ENCODE peak calls at places on chromosomes 7 and 10, in four cellular contexts. N is tibial artery, S is ascending aorta, V is cardiac muscle cell. W is an unnamed sample.

GRCh38 chr7:450741-451140 is 68.9 kb downstream of the PDGFA start:
- DNase-seq in N (no peak), S (no peak), V (no peak), W (no peak)

GRCh38 chr10:95560288-95561199 is 627 bp downstream of the SORBS1 start:
- DNase-seq in N (no peak), S (peak; percentile 75), V (peak; percentile 59), W (peak; percentile 70)

GRCh38 chr10:91090761-91091529 is 129.5 kb upstream of the PCGF5 start:
- DNase-seq in N (no peak), S (peak; percentile 9), V (peak; percentile 16), W (no peak)

GRCh38 chr7:131546583-131547111 is 9.8 kb downstream of the PODXL start:
- DNase-seq in N (no peak), S (no peak), V (no peak), W (no peak)

GRCh38 chr10:79072041-79072441 is 3.3 kb downstream of the ZMIZ1 start:
- DNase-seq in N (no peak), S (no peak), V (no peak), W (no peak)

GRCh38 chr7:151675521-151675920 is 155.8 kb upstream of the RHEB start:
- DNase-seq in N (no peak), S (no peak), V (no peak), W (no peak)

GRCh38 chr7:121500659-121501058 is 104.6 kb upstream of the FAM3C start:
- DNase-seq in N (no peak), S (no peak), V (no peak), W (no peak)

GRCh38 chr10:11256896-11257295 is 239.2 kb downstream of the CELF2 start:
- DNase-seq in N (no peak), S (no peak), V (no peak), W (no peak)

GRCh38 chr10:21048086-21048485 is 151.0 kb upstream of the NEBL start:
- DNase-seq in N (no peak), S (no peak), V (no peak), W (no peak)

GRCh38 chr10:1367938-1368697 is 311.9 kb downstream of the WDR37 start:
- DNase-seq in N (no peak), S (peak; percentile 34), V (no peak), W (no peak)

GRCh38 chr7:151312356-151312755 is 29.3 kb upstream of the NUB1 start:
- DNase-seq in N (no peak), S (peak; percentile 57), V (no peak), W (no peak)

GRCh38 chr10:119025336-119025735 is 4.2 kb upstream of the NANOS1 start:
- DNase-seq in N (peak; percentile 89), S (peak; percentile 93), V (peak; percentile 75), W (peak; percentile 77)

GRCh38 chr7:90766814-90767564 is 170.9 kb downstream of the CDK14 start:
- DNase-seq in N (peak; percentile 66), S (no peak), V (peak; percentile 93), W (peak; percentile 58)

GRCh38 chr10:60206735-60207134 is 182.9 kb downstream of the ANK3 start:
- DNase-seq in N (no peak), S (peak; percentile 66), V (peak; percentile 34), W (no peak)

GRCh38 chr10:92123031-92123450 is 167.8 kb downstream of the CPEB3 start:
- DNase-seq in N (no peak), S (peak; percentile 70), V (peak; percentile 41), W (no peak)

GRCh38 chr7:126026421-126027088 is 1096.9 kb upstream of the POT1 start:
- DNase-seq in N (no peak), S (no peak), V (no peak), W (no peak)
- H3K9me3 ChIP-seq in N (no peaks in the 10 kb centered on the region), S (no peaks in the 10 kb centered on the region), V (no peaks in the 10 kb centered on the region), W (no peaks in the 10 kb centered on the region)

DNA sequence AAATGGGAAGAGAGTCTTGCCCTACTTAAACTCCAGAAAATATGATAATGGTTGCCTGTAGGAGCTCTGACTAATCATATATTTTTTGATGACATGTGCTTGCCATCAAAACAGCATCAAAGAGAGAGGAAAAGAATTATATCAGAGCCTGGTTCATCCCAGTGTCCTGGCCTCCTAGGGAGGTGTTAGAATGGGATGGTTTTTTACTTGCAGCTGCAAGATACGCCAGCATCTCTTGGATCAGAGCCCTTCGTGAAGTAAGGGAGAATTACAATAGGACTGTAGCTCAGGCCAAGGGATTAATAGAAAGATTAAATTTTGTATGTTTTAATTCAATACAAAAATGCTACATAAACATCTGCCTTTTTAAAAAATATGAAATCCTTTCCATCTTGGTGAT is 177.6 kb upstream of the HDAC9 start:
- DNase-seq in N (no peak), S (no peak), V (peak; percentile 2), W (no peak)
- H3K4me3 ChIP-seq in N (no peak overlapping the region), S (no peak overlapping the region), V (no peak overlapping the region), W (no peak overlapping the region)

DNA sequence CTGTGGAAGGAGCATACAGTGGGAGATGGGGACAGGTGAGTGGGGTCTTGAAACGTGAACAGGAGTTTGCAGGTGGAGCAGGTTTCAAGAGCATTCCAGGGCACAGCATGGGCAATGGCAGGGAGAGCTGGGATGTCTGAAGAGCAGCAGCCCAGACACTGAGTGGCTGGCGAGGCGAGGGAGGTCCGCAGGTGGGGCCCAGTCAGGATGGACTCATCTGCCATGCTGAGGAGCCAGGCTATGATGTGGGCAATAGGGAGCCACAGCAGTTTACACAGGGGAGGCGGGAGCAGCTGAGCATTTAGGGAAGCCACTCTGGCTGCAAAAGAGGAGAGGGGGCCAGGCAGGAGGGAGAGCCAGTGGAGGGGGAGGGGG is 138.7 kb downstream of the FAM53B start:
- DNase-seq in N (no peak), S (no peak), V (no peak), W (no peak)
- H3K4me1 ChIP-seq in N (no peaks in the 10 kb centered on the region), S (no peaks in the 10 kb centered on the region), V (no peaks in the 10 kb centered on the region), W (no peaks in the 10 kb centered on the region)

DNA sequence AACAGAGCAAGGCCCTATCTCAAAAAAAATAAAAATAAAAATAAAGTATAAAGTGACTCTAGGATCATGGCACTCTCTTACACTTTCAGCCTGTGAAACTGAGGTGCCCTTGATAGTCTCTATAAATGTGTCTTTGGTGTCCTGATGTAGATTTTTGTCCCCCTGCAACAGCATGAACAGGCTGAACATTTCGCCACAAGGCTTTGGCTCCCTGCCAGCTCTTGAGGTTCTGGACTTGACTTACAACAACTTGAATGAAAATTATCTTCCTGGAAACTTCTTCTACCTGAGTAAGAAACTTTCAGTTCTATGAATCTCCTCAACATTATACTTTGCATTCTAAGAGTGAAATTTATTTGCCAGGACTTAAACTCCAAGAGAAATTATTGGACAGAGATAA is 48.1 kb upstream of the BMS1 start:
- DNase-seq in N (no peak), S (no peak), V (no peak), W (no peak)
- H3K9me3 ChIP-seq in N (no peaks in the 10 kb centered on the region), S (no peaks in the 10 kb centered on the region), V (no peaks in the 10 kb centered on the region), W (no peaks in the 10 kb centered on the region)

GRCh38 chr7:27784399-27785053 is 44.6 kb downstream of the TAX1BP1 start:
- DNase-seq in N (no peak), S (no peak), V (peak; percentile 63), W (no peak)
- H3K4me3 ChIP-seq in N (no peak overlapping the region), S (no peak overlapping the region), V (no peak overlapping the region), W (no peak overlapping the region)

DNA sequence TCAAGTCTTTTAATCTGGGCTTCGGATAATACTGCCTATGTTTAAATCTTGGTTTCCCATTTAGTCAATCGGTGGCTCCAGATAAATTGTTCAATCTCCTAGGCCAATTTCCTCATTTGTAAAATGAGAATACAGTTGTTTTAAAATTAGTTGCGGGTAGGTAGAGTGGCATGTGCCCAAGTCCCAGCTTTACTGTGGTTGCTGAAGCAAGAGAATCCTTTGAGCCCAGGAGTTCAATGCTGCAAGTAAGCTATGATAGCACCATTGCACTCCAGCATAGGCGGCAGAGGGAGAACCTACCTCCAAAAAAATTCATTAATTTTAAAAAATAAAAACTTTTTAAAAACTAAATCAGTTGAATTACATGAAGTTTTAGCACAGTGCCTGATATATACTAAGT is 7.3 kb downstream of the RNF216 start:
- DNase-seq in N (no peak), S (no peak), V (no peak), W (no peak)
- H3K4me1 ChIP-seq in N (no peaks in the 10 kb centered on the region), S (no peaks in the 10 kb centered on the region), V (no peaks in the 10 kb centered on the region), W (peaks cover 6% of the 10 kb centered on the region)

W was measured in RWPE2.